ENCODE peak calls at places on chromosomes 7 and 10, in four cellular contexts. N is Panc1, Y is right lobe of liver, P is mucosa of descending colon. Q is an unnamed sample. For H3K4me1, the result is how much of the 10 kb centered on the place peaks cover.

GRCh38 chr7:38335490-38336135 is 62.2 kb upstream of the TARP start:
- DNase-seq in N (peak), Y (peak), P (peak), Q (peak)

GRCh38 chr10:133104076-133104965 is 16.6 kb downstream of the ADGRA1 start:
- DNase-seq in N (no peak), Y (no peak), P (no peak), Q (no peak)

GRCh38 chr10:116870949-116871348 is 21.6 kb downstream of the ENO4 start:
- DNase-seq in N (no peak), Y (no peak), P (no peak), Q (no peak)

GRCh38 chr10:12484945-12485805 is 135.8 kb downstream of the CAMK1D start:
- DNase-seq in N (no peak), Y (no peak), P (peak), Q (peak)

GRCh38 chr10:103696411-103697145 is 158.8 kb downstream of the SH3PXD2A start:
- DNase-seq in N (peak), Y (no peak), P (peak), Q (peak)

GRCh38 chr7:127780489-127780888 is 128.5 kb downstream of the SND1 start:
- DNase-seq in N (no peak), Y (no peak), P (no peak), Q (no peak)

GRCh38 chr10:114708717-114709352 is 50.8 kb upstream of the ABLIM1 start:
- DNase-seq in N (peak), Y (no peak), P (no peak), Q (no peak)

GRCh38 chr7:75663302-75663907 is 75.3 kb downstream of the HIP1 start:
- DNase-seq in N (no peak), Y (no peak), P (no peak), Q (no peak)

GRCh38 chr10:128018236-128018635 is 108.0 kb downstream of the MKI67 start:
- DNase-seq in N (no peak), Y (no peak), P (no peak), Q (no peak)

GRCh38 chr10:54402576-54402975 is 398.5 kb downstream of the PCDH15 start:
- DNase-seq in N (peak), Y (no peak), P (peak), Q (no peak)

GRCh38 chr7:74343281-74344127 is 54.3 kb downstream of the CLIP2 start:
- DNase-seq in N (peak), Y (no peak), P (no peak), Q (no peak)

GRCh38 chr10:14658331-14659122 is 116.2 kb downstream of the FAM107B start:
- DNase-seq in N (peak), Y (no peak), P (no peak), Q (no peak)

GRCh38 chr7:132553031-132553430 is 23.2 kb downstream of the PLXNA4 start:
- DNase-seq in N (no peak), Y (no peak), P (no peak), Q (no peak)
- H3K4me1 ChIP-seq in N (under half), Y (under half), P (under half), Q (under half)

GRCh38 chr10:75851946-75852345 is 420.5 kb downstream of the LRMDA start:
- DNase-seq in N (no peak), Y (no peak), P (no peak), Q (no peak)

GRCh38 chr10:75857896-75858295 is 426.5 kb downstream of the LRMDA start:
- DNase-seq in N (no peak), Y (no peak), P (no peak), Q (no peak)

GRCh38 chr10:75857269-75857846 is 425.9 kb downstream of the LRMDA start:
- DNase-seq in N (no peak), Y (no peak), P (no peak), Q (no peak)

GRCh38 chr10:75858357-75858756 is 426.9 kb downstream of the LRMDA start:
- DNase-seq in N (no peak), Y (no peak), P (no peak), Q (no peak)

DNA sequence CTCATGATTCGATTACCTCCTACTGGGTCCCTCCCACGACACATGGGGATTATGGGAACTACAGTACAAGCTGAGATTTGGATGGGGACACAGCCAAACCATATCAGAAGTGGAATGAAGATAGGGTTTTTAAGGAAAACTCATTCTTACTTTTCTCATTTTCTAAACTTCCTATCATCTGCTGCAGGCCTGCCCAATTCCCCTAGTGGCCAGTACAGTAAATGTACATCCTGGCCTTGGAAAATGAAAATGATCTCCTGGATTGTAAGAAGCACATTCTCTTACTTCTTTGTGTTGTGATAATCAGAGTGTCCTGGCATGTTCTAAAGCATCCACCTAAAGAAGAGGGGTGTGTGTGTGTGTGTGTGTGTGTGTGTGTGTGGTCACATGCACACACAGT is 421.7 kb downstream of the LRMDA start:
- DNase-seq in N (no peak), Y (no peak), P (no peak), Q (no peak)
- H3K4me1 ChIP-seq in N (under half), Y (under half), P (under half), Q (under half)

DNA sequence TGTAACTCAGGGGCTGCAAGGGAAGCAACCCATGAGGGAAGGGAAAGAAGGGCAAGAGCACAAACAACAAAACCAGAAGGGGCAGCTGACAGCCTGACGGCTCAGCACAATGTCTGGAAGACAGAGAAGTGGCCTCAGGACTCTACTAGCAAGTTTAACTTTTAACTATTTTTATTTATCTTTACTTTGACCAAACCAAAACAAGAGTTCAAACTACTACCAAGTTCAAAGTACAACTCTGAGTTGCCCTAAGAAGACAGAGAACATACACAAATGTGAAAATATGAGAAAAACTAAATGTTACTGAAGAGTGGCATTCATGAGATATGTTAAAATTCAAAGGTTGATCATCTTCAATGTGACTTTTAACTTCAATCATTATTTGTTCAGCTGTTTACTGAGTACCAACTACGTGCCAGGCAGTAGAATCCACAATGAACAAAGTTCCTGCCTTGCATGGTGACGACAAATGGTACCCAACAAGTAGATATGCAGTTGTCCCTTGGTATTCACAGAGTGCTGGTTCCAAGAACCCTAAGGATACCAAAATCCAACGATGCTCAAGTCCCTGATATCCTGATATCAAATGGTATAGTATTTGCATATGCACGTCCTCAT is 19.7 kb downstream of the NUDCD3 start:
- DNase-seq in N (no peak), Y (no peak), P (no peak), Q (no peak)
- H3K4me1 ChIP-seq in N (under half), Y (under half), P (under half), Q (under half)

GRCh38 chr7:22427122-22427503 is 70.2 kb upstream of the RAPGEF5 start:
- DNase-seq in N (no peak), Y (no peak), P (no peak), Q (no peak)

GRCh38 chr7:22429386-22429785 is 70.6 kb downstream of the STEAP1B start:
- DNase-seq in N (no peak), Y (no peak), P (no peak), Q (no peak)

GRCh38 chr7:22425361-22425760 is 68.4 kb upstream of the RAPGEF5 start:
- DNase-seq in N (no peak), Y (no peak), P (no peak), Q (no peak)

GRCh38 chr7:22426463-22427121 is 69.6 kb upstream of the RAPGEF5 start:
- DNase-seq in N (no peak), Y (no peak), P (no peak), Q (no peak)

GRCh38 chr7:22427855-22428254 is 70.9 kb upstream of the RAPGEF5 start:
- DNase-seq in N (no peak), Y (no peak), P (no peak), Q (no peak)
- H3K4me1 ChIP-seq in N (under half), Y (under half), P (under half), Q (under half)

GRCh38 chr7:32914186-32914585 is 22.6 kb upstream of the KBTBD2 start:
- DNase-seq in N (no peak), Y (no peak), P (no peak), Q (no peak)

GRCh38 chr7:32916006-32916405 is 24.4 kb upstream of the KBTBD2 start:
- DNase-seq in N (no peak), Y (no peak), P (no peak), Q (no peak)

GRCh38 chr7:32910195-32910594 is 18.6 kb upstream of the KBTBD2 start:
- DNase-seq in N (no peak), Y (no peak), P (no peak), Q (no peak)

DNA sequence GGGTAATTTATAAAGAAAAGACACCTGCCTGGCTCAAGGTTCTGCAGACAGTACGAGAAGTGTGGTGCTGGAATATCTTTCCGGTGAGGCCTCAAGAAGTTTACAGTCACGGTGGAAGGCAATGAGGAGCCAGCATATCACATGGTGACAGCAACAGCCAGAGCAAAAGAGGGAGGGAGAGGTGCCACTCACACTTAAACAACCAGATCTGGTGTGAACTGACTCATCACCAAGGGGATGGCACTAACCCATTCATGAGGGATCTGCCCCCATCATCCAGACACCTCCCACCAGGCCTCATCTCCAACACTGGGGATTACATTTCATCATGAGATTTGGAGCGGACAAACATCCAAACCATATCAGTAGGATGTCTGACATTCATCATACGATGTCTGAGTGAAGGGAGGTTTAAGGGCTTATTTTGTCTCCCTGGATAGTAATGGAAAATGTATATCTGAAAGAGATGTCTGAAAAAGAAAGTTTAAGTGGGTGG is 23.5 kb upstream of the KBTBD2 start:
- DNase-seq in N (no peak), Y (no peak), P (no peak), Q (no peak)
- H3K4me1 ChIP-seq in N (under half), Y (under half), P (under half), Q (under half)

GRCh38 chr7:101124376-101125056 is 2.4 kb upstream of the SERPINE1 start:
- DNase-seq in N (no peak), Y (no peak), P (no peak), Q (no peak)

GRCh38 chr7:101120315-101120714 is 6.6 kb upstream of the SERPINE1 start:
- DNase-seq in N (no peak), Y (no peak), P (no peak), Q (no peak)

GRCh38 chr7:101121996-101122932 is 4.6 kb upstream of the SERPINE1 start:
- DNase-seq in N (no peak), Y (peak), P (peak), Q (peak)

GRCh38 chr7:101123703-101124068 is 3.2 kb upstream of the SERPINE1 start:
- DNase-seq in N (no peak), Y (no peak), P (no peak), Q (no peak)

DNA sequence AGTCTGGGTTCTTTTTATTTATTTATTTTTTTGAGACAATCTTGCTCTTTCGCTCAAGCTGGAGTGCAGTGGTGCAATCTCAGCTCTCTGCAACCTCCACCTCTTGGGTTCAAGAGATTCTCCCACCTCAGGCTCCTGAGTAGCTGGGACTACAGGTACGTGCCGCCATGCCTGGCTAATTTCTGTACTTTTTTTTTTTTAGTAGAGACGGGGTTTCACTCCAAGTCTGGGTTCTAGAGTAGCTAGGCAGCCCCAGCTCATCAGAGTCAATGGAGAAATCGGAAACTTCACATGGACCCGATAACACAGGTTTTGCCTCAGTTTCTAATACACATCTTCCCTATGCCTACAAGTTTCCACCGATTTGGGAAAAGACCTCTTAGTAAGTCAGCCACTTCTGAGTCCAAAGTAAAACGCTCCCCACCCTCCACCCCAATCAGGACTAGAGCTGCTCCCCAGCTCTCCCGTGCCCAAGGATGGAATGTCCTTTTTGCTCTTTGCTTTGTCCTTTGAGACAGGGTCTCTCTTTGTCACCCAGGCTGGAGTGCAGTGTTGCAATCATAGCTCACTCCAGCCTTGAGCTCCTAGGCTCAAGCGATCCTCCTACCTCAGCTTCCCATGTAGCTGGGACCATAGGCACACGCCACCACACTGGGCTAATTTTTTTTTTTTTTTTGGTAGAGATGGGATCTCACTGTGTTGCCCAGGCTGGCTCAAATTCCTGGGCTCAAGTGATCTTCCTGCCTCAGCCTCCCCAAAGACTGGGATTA is 3.8 kb upstream of the SERPINE1 start:
- DNase-seq in N (no peak), Y (no peak), P (no peak), Q (no peak)
- H3K4me1 ChIP-seq in N (half or more), Y (under half), P (under half), Q (under half)